ENCODE peak calls at places on chromosome 22, in nine cellular contexts. R is AG04449, E is stomach, F is BJ, U is Peyer's patch, Y is fibroblast of mammary gland, K is fibroblast of lung, H is left ventricle myocardium inferior, P is iPS DF 6.9. J is an unnamed sample.

GRCh38 chr22:43438666-43439347 is 27.0 kb downstream of the MPPED1 start:
- DNase-seq in U (peak; percentile 33), K (no peak), R (no peak), Y (no peak), P (no peak), F (no peak), E (no peak), H (no peak), J (no peak)

GRCh38 chr22:40595497-40596234 is 40.9 kb downstream of the MRTFA start:
- DNase-seq in R (no peak), P (no peak), E (no peak), Y (peak; percentile 33), H (no peak), F (no peak), U (no peak), K (no peak), J (no peak)

GRCh38 chr22:29753808-29754657 is 12.8 kb downstream of the ZMAT5 start:
- DNase-seq in Y (no peak), E (no peak), P (no peak), K (no peak), F (no peak), H (no peak), R (no peak), U (no peak), J (no peak)

GRCh38 chr22:41983516-41983915 is 14.3 kb downstream of the SEPTIN3 start:
- DNase-seq in Y (peak; percentile 54), E (no peak), R (no peak), U (no peak), H (no peak), P (no peak), F (peak; percentile 48), K (no peak), J (no peak)

GRCh38 chr22:35631597-35631996 is 14.5 kb upstream of the MB start:
- DNase-seq in R (no peak), U (peak; percentile 82), F (no peak), P (peak; percentile 60), K (peak; percentile 42), Y (peak; percentile 46), H (no peak), E (peak; percentile 59), J (no peak)

GRCh38 chr22:28983190-28983589 is 78.4 kb downstream of the C22orf31 start:
- DNase-seq in R (no peak), P (no peak), U (no peak), K (no peak), Y (no peak), E (no peak), F (no peak), H (no peak), J (no peak)

GRCh38 chr22:24803064-24803542 is 2.9 kb upstream of the SGSM1 start:
- DNase-seq in F (no peak), H (peak; percentile 41), P (peak; percentile 83), E (peak; percentile 65), R (no peak), K (peak; percentile 29), U (peak; percentile 79), Y (peak; percentile 34), J (no peak)

GRCh38 chr22:29230916-29231875 is 25.5 kb downstream of the EMID1 start:
- DNase-seq in Y (no peak), P (no peak), E (no peak), K (no peak), F (no peak), H (no peak), U (no peak), R (no peak), J (no peak)

GRCh38 chr22:32754413-32755041 is 47.0 kb upstream of the TIMP3 start:
- DNase-seq in P (no peak), E (no peak), F (no peak), H (peak; percentile 60), R (no peak), U (peak; percentile 67), Y (peak; percentile 76), K (peak; percentile 51), J (no peak)

GRCh38 chr22:30116362-30117117 is 36.3 kb downstream of the HORMAD2 start:
- DNase-seq in R (peak; percentile 31), F (no peak), E (no peak), K (peak; percentile 45), Y (peak; percentile 70), P (no peak), U (no peak), H (no peak), J (peak; percentile 38)

GRCh38 chr22:35540600-35541253 is at the start of gene RASD2:
- DNase-seq in Y (no peak), P (no peak), K (no peak), H (peak; percentile 48), F (no peak), E (no peak), R (no peak), U (peak; percentile 61), J (no peak)

GRCh38 chr22:26857169-26857568 is 199.8 kb downstream of the MIAT start:
- DNase-seq in F (no peak), H (no peak), E (no peak), U (no peak), K (no peak), P (no peak), Y (no peak), R (no peak), J (no peak)

GRCh38 chr22:28570697-28571373 is 108.8 kb downstream of the TTC28 start:
- DNase-seq in K (peak; percentile 46), E (no peak), U (no peak), P (no peak), Y (no peak), R (no peak), F (no peak), H (no peak), J (no peak)

GRCh38 chr22:42368379-42369249 is 63.6 kb downstream of the NFAM1 start:
- DNase-seq in H (peak; percentile 23), F (no peak), Y (no peak), R (no peak), P (no peak), E (no peak), K (no peak), U (peak; percentile 53), J (no peak)

GRCh38 chr22:19827341-19828034 is 27.2 kb downstream of the GNB1L start:
- DNase-seq in E (no peak), F (no peak), K (peak; percentile 44), U (no peak), Y (no peak), R (no peak), P (no peak), H (no peak), J (no peak)
- H3K4me3 ChIP-seq in E (no peak overlapping the region), F (no peak overlapping the region), K (no peak overlapping the region), U (no peak overlapping the region), Y (no peak overlapping the region), R (no peak overlapping the region), P (no peak overlapping the region), H (no peak overlapping the region), J (no peak overlapping the region)

GRCh38 chr22:22744412-22745224 is 100.2 kb downstream of the GGTLC2 start:
- DNase-seq in F (no peak), K (no peak), Y (no peak), H (no peak), U (no peak), E (no peak), R (no peak), P (no peak), J (no peak)

GRCh38 chr22:22741843-22742242 is 97.4 kb downstream of the GGTLC2 start:
- DNase-seq in K (no peak), P (no peak), U (no peak), H (no peak), R (no peak), Y (no peak), F (no peak), E (no peak), J (no peak)

GRCh38 chr22:22740560-22741276 is 96.3 kb downstream of the GGTLC2 start:
- DNase-seq in F (no peak), E (no peak), H (no peak), K (no peak), P (no peak), U (no peak), Y (no peak), R (no peak), J (no peak)

GRCh38 chr22:22743128-22743760 is 98.8 kb downstream of the GGTLC2 start:
- DNase-seq in P (no peak), E (no peak), U (no peak), H (no peak), R (no peak), F (no peak), K (no peak), Y (no peak), J (no peak)

DNA sequence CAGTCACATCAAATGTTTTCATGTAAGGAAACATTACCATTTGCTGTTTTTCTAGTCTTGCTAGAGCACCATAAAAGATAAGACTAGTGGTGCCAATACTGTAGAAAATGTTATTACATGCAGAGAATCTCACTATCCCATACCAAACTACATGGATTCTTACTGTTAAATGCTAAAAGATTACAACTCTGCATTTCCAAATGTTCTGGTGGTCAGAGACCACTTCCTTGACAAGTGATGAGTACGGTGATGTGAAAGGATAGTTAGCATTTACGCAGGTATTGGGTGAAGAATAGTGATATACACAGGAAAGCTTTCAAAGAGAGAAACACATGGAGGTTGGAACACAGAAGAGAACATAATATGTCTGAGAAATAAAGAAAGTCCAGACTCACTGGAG is 98.2 kb downstream of the GGTLC2 start:
- DNase-seq in R (no peak), K (no peak), Y (no peak), P (no peak), H (no peak), F (no peak), E (no peak), U (no peak), J (no peak)
- H3K4me3 ChIP-seq in R (no peak overlapping the region), K (no peak overlapping the region), Y (no peak overlapping the region), P (no peak overlapping the region), H (no peak overlapping the region), F (no peak overlapping the region), E (no peak overlapping the region), U (no peak overlapping the region), J (no peak overlapping the region)

GRCh38 chr22:33917744-33918406 is 2.4 kb downstream of the LARGE1 start:
- DNase-seq in P (no peak), F (no peak), E (no peak), K (peak; percentile 53), Y (peak; percentile 23), R (no peak), U (no peak), H (no peak), J (no peak)

GRCh38 chr22:33914699-33915098 is 5.6 kb downstream of the LARGE1 start:
- DNase-seq in H (no peak), U (no peak), E (no peak), R (no peak), K (no peak), P (no peak), F (no peak), Y (no peak), J (no peak)

GRCh38 chr22:33909906-33910305 is 10.4 kb downstream of the LARGE1 start:
- DNase-seq in F (no peak), Y (peak; percentile 45), E (no peak), K (no peak), R (no peak), P (no peak), H (no peak), U (no peak), J (no peak)

GRCh38 chr22:33913188-33913587 is 7.1 kb downstream of the LARGE1 start:
- DNase-seq in H (no peak), P (no peak), K (no peak), F (no peak), R (no peak), Y (no peak), U (no peak), E (no peak), J (no peak)

GRCh38 chr22:33914131-33914530 is 6.1 kb downstream of the LARGE1 start:
- DNase-seq in U (no peak), E (no peak), H (no peak), P (no peak), Y (no peak), F (no peak), R (no peak), K (no peak), J (no peak)
- H3K4me3 ChIP-seq in U (no peak overlapping the region), E (no peak overlapping the region), H (no peak overlapping the region), P (no peak overlapping the region), Y (no peak overlapping the region), F (no peak overlapping the region), R (no peak overlapping the region), K (no peak overlapping the region), J (no peak overlapping the region)

GRCh38 chr22:46085831-46086576 is 64.3 kb upstream of the PPARA start:
- DNase-seq in Y (peak; percentile 91), F (no peak), E (peak; percentile 87), K (peak; percentile 74), R (no peak), U (peak; percentile 90), P (no peak), H (peak; percentile 81), J (no peak)
- H3K4me3 ChIP-seq in Y (peak overlapping the region; percentile 94), F (peak overlapping the region; percentile 26), E (peak overlapping the region; percentile 10), K (peak overlapping the region; percentile 98), R (no peak overlapping the region), U (peak overlapping the region; percentile 42), P (no peak overlapping the region), H (peak overlapping the region; percentile 96), J (no peak overlapping the region)